ENCODE peak calls at places on chromosomes 5 and 9, in ten cellular contexts. X is activated naive CD8-positive, alpha-beta T cell treated with anti-CD3 and anti-CD28 coated beads, Interleukin-2, amount 50 U/mL, for 24 hours; R is Calu3; A is fibroblast of pulmonary artery; D is NCI-H1417; F is islet precursor cell; U is caudate nucleus; I is right lobe of liver; P is stimulated activated CD4-positive, alpha-beta T cell treated with anti-CD3 and anti-CD28 coated beads, Interleukin-12 subunit alpha, Interleukin-12 subunit beta, amount 100 ng/mL, for 4 hours; H is osteocyte. J is an unnamed sample.

GRCh38 chr9:76868897-76869296 is 37.0 kb downstream of the PRUNE2 start:
- DNase-seq in X (no peak), I (no peak), P (no peak), A (no peak), R (no peak), D (peak; percentile 72), U (no peak), F (peak; percentile 67), H (no peak), J (no peak)

GRCh38 chr5:12704955-12705354 is 800.7 kb upstream of the CTNND2 start:
- DNase-seq in R (no peak), P (no peak), U (no peak), X (no peak), I (no peak), A (no peak), H (no peak), F (no peak), D (no peak), J (no peak)

GRCh38 chr5:158701406-158702177 is 398.1 kb downstream of the EBF1 start:
- DNase-seq in D (no peak), I (no peak), R (no peak), H (no peak), F (no peak), A (peak; percentile 33), X (no peak), U (no peak), P (no peak), J (no peak)

GRCh38 chr5:148393390-148393741 is 9.6 kb downstream of the FBXO38 start:
- DNase-seq in F (peak; percentile 68), A (no peak), P (no peak), R (no peak), U (no peak), X (no peak), H (no peak), I (no peak), D (peak; percentile 75), J (no peak)

GRCh38 chr9:116165912-116166311 is 12.3 kb downstream of the PAPPA start:
- DNase-seq in I (no peak), F (no peak), H (no peak), R (no peak), X (no peak), A (peak; percentile 72), P (no peak), U (no peak), D (no peak), J (no peak)

GRCh38 chr9:21779397-21779796 is 23.0 kb upstream of the MTAP start:
- DNase-seq in H (no peak), X (no peak), I (no peak), D (no peak), P (no peak), A (no peak), U (no peak), R (no peak), F (no peak), J (no peak)

GRCh38 chr5:128227984-128228383 is 144.4 kb downstream of the SLC12A2 start:
- DNase-seq in F (no peak), R (no peak), H (no peak), X (no peak), A (peak; percentile 89), U (no peak), I (no peak), P (no peak), D (no peak), J (no peak)

GRCh38 chr5:36530249-36530648 is 76.2 kb upstream of the SLC1A3 start:
- DNase-seq in F (no peak), H (no peak), U (no peak), A (no peak), D (no peak), X (no peak), R (no peak), P (no peak), I (no peak), J (no peak)

GRCh38 chr5:51644976-51645375 is 261.7 kb downstream of the ISL1 start:
- DNase-seq in X (no peak), R (no peak), A (no peak), H (no peak), P (no peak), D (no peak), I (no peak), U (no peak), F (no peak), J (no peak)

GRCh38 chr9:106994463-106994862 is 131.5 kb downstream of the ZNF462 start:
- DNase-seq in U (no peak), H (no peak), A (no peak), R (no peak), X (no peak), F (no peak), D (no peak), I (no peak), P (no peak), J (no peak)

GRCh38 chr5:141935538-141935937 is 11.9 kb downstream of the DELE1 start:
- DNase-seq in I (no peak), F (no peak), D (peak; percentile 17), R (no peak), X (no peak), U (no peak), H (no peak), P (no peak), A (no peak), J (no peak)

GRCh38 chr5:172404746-172405145 is 49.6 kb downstream of the SH3PXD2B start:
- DNase-seq in U (no peak), I (no peak), H (no peak), F (no peak), D (no peak), P (no peak), X (no peak), R (no peak), A (no peak), J (no peak)

GRCh38 chr5:6781711-6782110 is 68.5 kb downstream of the TENT4A start:
- DNase-seq in X (no peak), P (no peak), U (no peak), F (peak; percentile 23), H (no peak), A (no peak), I (no peak), D (no peak), R (no peak), J (no peak)

GRCh38 chr5:154262376-154262775 is 71.8 kb downstream of the GALNT10 start:
- DNase-seq in P (no peak), X (no peak), H (no peak), F (no peak), R (no peak), D (no peak), U (no peak), I (no peak), A (no peak), J (no peak)

GRCh38 chr5:7754997-7755596 is 95.8 kb downstream of the CFAP90 start:
- DNase-seq in F (peak; percentile 92), I (peak; percentile 42), R (peak; percentile 74), X (peak; percentile 44), U (no peak), H (no peak), D (no peak), P (peak; percentile 18), A (peak; percentile 27), J (peak; percentile 56)

GRCh38 chr9:128382261-128382660 is 11.1 kb downstream of the URM1 start:
- DNase-seq in R (no peak), D (no peak), F (no peak), I (no peak), U (no peak), A (no peak), P (no peak), X (no peak), H (no peak), J (no peak)

GRCh38 chr5:107578051-107578635 is 92.6 kb downstream of the EFNA5 start:
- DNase-seq in X (no peak), F (no peak), D (no peak), H (no peak), I (no peak), U (no peak), R (no peak), P (no peak), A (peak; percentile 41), J (no peak)

GRCh38 chr9:73683862-73684591 is 532.4 kb downstream of the ANXA1 start:
- DNase-seq in X (no peak), A (peak; percentile 77), P (no peak), F (no peak), D (peak; percentile 13), R (peak; percentile 3), I (no peak), H (no peak), U (no peak), J (no peak)

GRCh38 chr5:111548992-111549649 is 36.8 kb upstream of the STARD4 start:
- DNase-seq in U (no peak), X (no peak), F (no peak), A (no peak), R (no peak), I (peak; percentile 19), H (no peak), P (no peak), D (peak; percentile 25), J (no peak)

GRCh38 chr9:118059520-118060278 is 355.5 kb downstream of the TLR4 start:
- DNase-seq in D (no peak), U (no peak), R (no peak), F (peak; percentile 54), X (peak; percentile 5), H (no peak), A (peak; percentile 28), P (no peak), I (peak; percentile 17), J (peak; percentile 22)

GRCh38 chr9:129141066-129142041 is 30.1 kb downstream of the PTPA start:
- DNase-seq in U (no peak), R (no peak), A (peak; percentile 97), F (peak; percentile 75), X (peak; percentile 37), H (no peak), P (no peak), I (peak; percentile 57), D (no peak), J (no peak)

GRCh38 chr9:129763235-129763917 is 10.5 kb upstream of the PTGES start:
- DNase-seq in U (no peak), P (no peak), A (peak; percentile 90), D (no peak), F (no peak), I (no peak), X (no peak), R (no peak), H (no peak), J (no peak)

GRCh38 chr5:61381968-61382367 is 49.9 kb downstream of the ZSWIM6 start:
- DNase-seq in U (no peak), R (no peak), F (no peak), I (no peak), X (no peak), A (no peak), P (no peak), H (no peak), D (no peak), J (no peak)

GRCh38 chr5:16727937-16728336 is 111.1 kb upstream of the RETREG1 start:
- DNase-seq in P (no peak), U (no peak), X (no peak), R (no peak), H (no peak), A (no peak), I (no peak), F (no peak), D (peak; percentile 37), J (no peak)

GRCh38 chr9:1047605-1048235 is 2.4 kb upstream of the DMRT2 start:
- DNase-seq in X (no peak), D (no peak), U (no peak), H (no peak), I (no peak), A (no peak), F (no peak), P (no peak), R (no peak), J (no peak)

GRCh38 chr5:62144395-62145022 is 161.5 kb upstream of the KIF2A start:
- DNase-seq in D (peak; percentile 29), P (no peak), H (no peak), X (no peak), A (no peak), R (no peak), F (no peak), I (no peak), U (no peak), J (no peak)

GRCh38 chr5:60207031-60207430 is 313.5 kb upstream of the PDE4D start:
- DNase-seq in R (no peak), A (no peak), D (no peak), I (no peak), P (no peak), U (no peak), F (no peak), X (no peak), H (no peak), J (no peak)

GRCh38 chr5:40853632-40854192 is 12.5 kb downstream of the CARD6 start:
- DNase-seq in P (no peak), R (no peak), X (no peak), D (no peak), H (no peak), F (no peak), U (no peak), A (peak; percentile 9), I (no peak), J (no peak)